ENCODE peak calls at places on chromosomes 1 and 21, in five cellular contexts. E, V, I, M and D are unnamed samples.

GRCh38 chr1:213008564-213008963 is 7.1 kb downstream of the ANGEL2 start:
- DNase-seq in E (no peak), V (no peak), M (no peak), I (no peak), D (no peak)

GRCh38 chr1:161008857-161009554 is 11.9 kb downstream of the F11R start:
- DNase-seq in E (peak; percentile 50), M (no peak), I (no peak), V (no peak), D (no peak)

GRCh38 chr1:160374291-160374690 is 7.4 kb downstream of the NHLH1 start:
- DNase-seq in M (no peak), V (no peak), I (no peak), E (peak; percentile 12), D (no peak)

GRCh38 chr1:193143285-193143684 is 21.5 kb downstream of the CDC73 start:
- DNase-seq in M (peak; percentile 24), V (peak; percentile 29), E (peak; percentile 33), I (no peak), D (no peak)

GRCh38 chr1:159669338-159669737 is 45.1 kb downstream of the CRP start:
- DNase-seq in E (no peak), V (no peak), M (no peak), I (no peak), D (no peak)

GRCh38 chr1:192544983-192545393 is 30.6 kb upstream of the RGS1 start:
- DNase-seq in E (peak; percentile 64), I (no peak), M (no peak), V (peak; percentile 39), D (peak; percentile 14)

GRCh38 chr1:74246266-74246665 is 11.1 kb downstream of the TNNI3K start:
- DNase-seq in E (no peak), M (no peak), I (no peak), V (no peak), D (no peak)

GRCh38 chr1:169443923-169444322 is 16.6 kb upstream of the CCDC181 start:
- DNase-seq in E (no peak), M (no peak), I (no peak), V (no peak), D (no peak)

GRCh38 chr1:228987736-228988506 is 252.6 kb downstream of the RHOU start:
- DNase-seq in E (no peak), M (no peak), V (no peak), I (no peak), D (no peak)

GRCh38 chr1:30706528-30706927 is 16.9 kb downstream of the MATN1 start:
- DNase-seq in M (no peak), E (peak; percentile 85), V (peak; percentile 15), I (no peak), D (no peak)

GRCh38 chr1:188355847-188356246 is 1527.1 kb downstream of the PLA2G4A start:
- DNase-seq in V (no peak), M (no peak), E (no peak), I (no peak), D (no peak)
- TF ChIP-seq EZH2phosphoT487 in V (no peak), M (no peak), E (no peak), I (no peak), D (no peak)

GRCh38 chr1:93753766-93754763 is 72.4 kb upstream of the BCAR3 start:
- DNase-seq in M (no peak), V (peak; percentile 80), I (no peak), E (peak; percentile 91), D (no peak)

GRCh38 chr1:93750946-93751345 is 69.3 kb upstream of the BCAR3 start:
- DNase-seq in V (no peak), E (no peak), I (no peak), M (peak; percentile 73), D (no peak)

GRCh38 chr1:93758842-93759515 is 77.3 kb upstream of the BCAR3 start:
- DNase-seq in M (no peak), V (peak; percentile 64), E (peak; percentile 23), I (no peak), D (no peak)

GRCh38 chr1:93751391-93752250 is 70.0 kb upstream of the BCAR3 start:
- DNase-seq in I (no peak), V (no peak), M (no peak), E (peak; percentile 41), D (no peak)

GRCh38 chr1:93756656-93757055 is 75.0 kb upstream of the BCAR3 start:
- DNase-seq in E (peak; percentile 68), I (no peak), V (peak; percentile 43), M (no peak), D (no peak)
- H3K27ac ChIP-seq in E (no peak overlapping the region), I (no peak overlapping the region), V (peak overlapping the region; percentile 94), M (no peak overlapping the region), D (no peak overlapping the region)

GRCh38 chr1:65006806-65007205 is 40.5 kb upstream of the JAK1 start:
- DNase-seq in V (no peak), I (no peak), E (no peak), M (no peak), D (no peak)

GRCh38 chr1:65003316-65003664 is 36.9 kb upstream of the JAK1 start:
- DNase-seq in I (peak; percentile 18), V (no peak), E (no peak), M (no peak), D (peak; percentile 30)

GRCh38 chr1:65001238-65001792 is 35.0 kb upstream of the JAK1 start:
- DNase-seq in I (peak; percentile 66), V (no peak), E (peak; percentile 94), M (no peak), D (peak; percentile 75)

GRCh38 chr1:65002508-65003315 is 36.4 kb upstream of the JAK1 start:
- DNase-seq in M (no peak), E (peak; percentile 97), I (peak; percentile 87), V (peak; percentile 40), D (peak; percentile 83)

GRCh38 chr1:65002156-65002507 is 35.8 kb upstream of the JAK1 start:
- DNase-seq in M (no peak), V (no peak), I (no peak), E (no peak), D (peak; percentile 41)
- H3K4me3 ChIP-seq in M (no peak overlapping the region), V (peak overlapping the region; percentile 58), I (peak overlapping the region; percentile 57), E (peak overlapping the region; percentile 81), D (peak overlapping the region; percentile 62)

DNA sequence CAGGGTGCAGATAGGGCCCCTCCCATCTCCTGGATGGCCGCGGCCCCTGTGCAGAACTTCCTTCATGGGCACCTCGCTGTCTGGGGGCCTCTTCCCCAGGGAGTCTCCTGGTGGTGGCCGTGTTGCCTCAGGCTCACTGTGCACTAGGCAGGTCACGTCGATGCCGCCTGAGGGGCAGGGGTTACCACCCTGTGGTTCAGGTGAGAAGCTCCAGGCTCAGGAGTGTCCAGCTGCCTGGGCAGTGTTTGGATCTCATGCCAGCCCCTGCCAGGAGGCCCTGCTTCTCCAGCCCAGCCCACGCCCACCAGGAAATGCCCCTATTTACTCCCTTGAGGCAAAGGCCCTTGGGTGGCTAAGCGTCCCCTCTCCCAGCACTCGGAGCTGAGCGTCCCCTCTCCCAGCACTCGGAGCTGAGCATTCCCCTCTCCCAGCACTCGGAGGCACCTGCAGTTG is 2.1 kb downstream of the ITGB2 start:
- DNase-seq in M (no peak), V (no peak), E (no peak), I (peak; percentile 62), D (peak; percentile 90)
- TF ChIP-seq EZH2phosphoT487 in M (no peak), V (no peak), E (no peak), I (no peak), D (no peak)

DNA sequence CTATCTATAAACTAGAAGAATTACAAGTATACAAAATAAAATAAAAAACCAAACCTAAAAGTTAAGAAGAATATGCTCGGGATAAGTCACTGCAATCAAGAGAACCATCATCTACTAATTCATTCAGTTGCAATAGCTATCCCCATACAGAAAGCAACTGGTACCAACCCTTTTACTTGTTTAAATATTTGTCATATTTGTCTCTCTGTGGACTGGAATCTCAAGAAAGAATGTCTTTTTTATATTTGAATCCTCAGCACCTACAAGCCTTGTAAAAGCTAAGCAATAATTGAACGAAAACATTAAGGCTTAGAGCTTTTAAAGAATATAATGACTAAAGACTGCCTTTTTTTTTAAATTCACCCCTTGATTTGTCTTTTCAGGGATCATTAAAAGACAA is 7.9 kb downstream of the ODF2L start:
- DNase-seq in I (no peak), E (peak; percentile 17), M (no peak), V (no peak), D (no peak)
- H3K27ac ChIP-seq in I (no peak overlapping the region), E (peak overlapping the region; percentile 33), M (no peak overlapping the region), V (no peak overlapping the region), D (no peak overlapping the region)

DNA sequence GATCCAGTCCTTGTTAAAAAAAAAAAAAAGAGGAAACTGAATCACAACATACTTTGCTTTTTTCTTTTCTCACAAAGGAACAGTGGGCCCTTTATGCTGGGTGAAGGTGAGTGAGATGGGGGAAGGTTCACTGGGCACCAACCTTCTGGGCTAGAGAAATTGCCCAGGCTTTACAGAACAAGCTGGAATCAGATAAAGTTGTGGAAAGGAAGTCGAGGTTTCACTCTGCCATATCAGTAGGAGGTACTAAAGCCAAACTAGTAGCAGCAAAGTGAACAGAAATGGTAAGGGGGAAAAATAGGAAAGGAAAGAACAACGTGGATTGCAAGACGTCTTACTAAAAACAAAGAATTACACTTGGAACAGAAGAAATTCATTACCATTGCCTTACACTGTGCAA is 2.9 kb downstream of the IFNAR2 start:
- DNase-seq in E (no peak), I (no peak), M (no peak), V (no peak), D (no peak)
- H3K4me3 ChIP-seq in E (no peak overlapping the region), I (no peak overlapping the region), M (peak overlapping the region; percentile 86), V (no peak overlapping the region), D (no peak overlapping the region)

DNA sequence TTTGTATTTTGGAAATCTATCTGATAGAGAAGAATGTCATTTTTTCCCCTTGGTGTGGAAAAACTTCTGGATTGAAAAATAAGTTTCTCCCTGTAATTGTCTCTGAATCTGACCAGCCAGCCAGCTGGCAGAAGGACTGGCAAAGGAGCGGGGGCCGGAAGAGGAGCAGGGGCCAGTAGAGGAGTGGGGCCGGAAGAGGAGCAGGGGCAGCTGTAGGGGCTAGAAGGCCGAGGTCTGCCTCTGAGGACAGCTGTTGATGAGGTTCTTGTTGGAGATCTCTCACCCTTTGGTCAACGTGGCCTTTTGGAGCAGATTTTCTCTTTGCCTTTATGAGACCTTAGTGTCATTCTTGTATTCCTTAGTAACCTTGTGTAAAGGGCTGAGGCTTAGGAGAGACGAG is 121.8 kb downstream of the GALNT2 start:
- DNase-seq in M (no peak), V (no peak), I (no peak), E (no peak), D (no peak)
- TF ChIP-seq EZH2phosphoT487 in M (no peak), V (no peak), I (no peak), E (no peak), D (no peak)